ENCODE peak calls at places on chromosomes 6 and 20, in six cellular contexts. U is stimulated activated CD8-positive, alpha-beta memory T cell treated with anti-CD3 and anti-CD28 coated beads, Interleukin-15, amount 100 ng/mL, for 1 hour; S is NCI-H1417; Z is T follicular helper cell; Q is CD8-positive, alpha-beta memory T cell; X is activated CD4-positive, alpha-beta memory T cell treated with anti-CD3 and anti-CD28 coated beads for 36 hours. O is an unnamed sample.

GRCh38 chr6:110826236-110827129 is 11.2 kb upstream of the CDK19 start:
- DNase-seq in Q (no peak), U (no peak), S (no peak), Z (no peak), X (no peak), O (no peak)

GRCh38 chr6:11245406-11245990 is 13.0 kb upstream of the NEDD9 start:
- DNase-seq in Q (no peak), U (no peak), X (no peak), Z (no peak), S (peak; percentile 7), O (no peak)

GRCh38 chr6:24139639-24140038 is 13.6 kb downstream of the NRSN1 start:
- DNase-seq in Z (no peak), U (no peak), X (no peak), Q (no peak), S (no peak), O (no peak)

GRCh38 chr6:28758046-28758817 is 165.6 kb downstream of the TRIM27 start:
- DNase-seq in U (no peak), X (no peak), S (no peak), Q (no peak), Z (no peak), O (no peak)

GRCh38 chr6:89966250-89966588 is 72.0 kb downstream of the GJA10 start:
- DNase-seq in U (no peak), S (no peak), Q (no peak), X (no peak), Z (no peak), O (no peak)

GRCh38 chr6:155224031-155224451 is 39.8 kb upstream of the CLDN20 start:
- DNase-seq in X (peak; percentile 78), Q (no peak), S (no peak), Z (no peak), U (no peak), O (no peak)

GRCh38 chr20:49888341-49889244 is 26.7 kb downstream of the SPATA2 start:
- DNase-seq in Z (peak; percentile 33), X (peak; percentile 75), S (peak; percentile 71), Q (peak; percentile 36), U (peak; percentile 13), O (peak; percentile 13)

GRCh38 chr6:107458687-107459282 is 579 bp downstream of the PDSS2 start:
- DNase-seq in S (peak; percentile 79), X (peak; percentile 41), Q (peak; percentile 14), U (no peak), Z (peak; percentile 1), O (no peak)

GRCh38 chr6:154538664-154539235 is 28.3 kb upstream of the CNKSR3 start:
- DNase-seq in U (no peak), Z (no peak), S (no peak), Q (no peak), X (no peak), O (no peak)

GRCh38 chr6:20208687-20209378 is 3.4 kb downstream of the MBOAT1 start:
- DNase-seq in S (no peak), Z (no peak), X (peak; percentile 24), U (no peak), Q (no peak), O (no peak)

GRCh38 chr6:52074155-52074554 is 13.3 kb downstream of the PKHD1 start:
- DNase-seq in Z (no peak), Q (no peak), U (no peak), X (no peak), S (no peak), O (no peak)

GRCh38 chr6:112413805-112414204 is 66.7 kb downstream of the RFPL4B start:
- DNase-seq in Z (no peak), X (no peak), Q (no peak), S (no peak), U (no peak), O (no peak)

GRCh38 chr6:157748839-157749571 is 74.0 kb upstream of the SNX9 start:
- DNase-seq in S (no peak), U (no peak), X (no peak), Q (no peak), Z (no peak), O (no peak)

GRCh38 chr20:2942439-2942838 is 69.2 kb downstream of the PTPRA start:
- DNase-seq in S (no peak), X (no peak), Q (no peak), Z (no peak), U (no peak), O (no peak)

GRCh38 chr6:157224178-157224956 is 99.0 kb downstream of the TMEM242 start:
- DNase-seq in Z (no peak), X (no peak), S (no peak), Q (no peak), U (no peak), O (no peak)

GRCh38 chr6:11750682-11751081 is 27.9 kb downstream of the ADTRP start:
- DNase-seq in S (no peak), X (no peak), U (no peak), Q (no peak), Z (no peak), O (no peak)

GRCh38 chr6:125950293-125950692 is 6.3 kb upstream of the HINT3 start:
- DNase-seq in S (no peak), Q (no peak), U (no peak), X (peak; percentile 65), Z (no peak), O (no peak)

GRCh38 chr6:93176070-93176469 is 243.3 kb downstream of the EPHA7 start:
- DNase-seq in S (no peak), X (no peak), Q (no peak), U (no peak), Z (no peak), O (no peak)

GRCh38 chr20:11553603-11554002 is 364.1 kb upstream of the BTBD3 start:
- DNase-seq in S (peak; percentile 75), Z (no peak), Q (no peak), X (no peak), U (no peak), O (no peak)

GRCh38 chr6:25991785-25992412 is 29.3 kb downstream of the TRIM38 start:
- DNase-seq in S (peak; percentile 87), Z (peak; percentile 7), U (no peak), Q (peak; percentile 46), X (peak; percentile 64), O (peak; percentile 21)

GRCh38 chr6:84442241-84442640 is 214.8 kb upstream of the CEP162 start:
- DNase-seq in S (no peak), Q (no peak), Z (no peak), U (no peak), X (no peak), O (no peak)

GRCh38 chr6:163554663-163555062 is 140.1 kb downstream of the QKI start:
- DNase-seq in Z (peak; percentile 25), Q (peak; percentile 30), S (peak; percentile 62), X (peak; percentile 77), U (peak; percentile 15), O (peak; percentile 6)

GRCh38 chr20:11261533-11262000 is 587.8 kb upstream of the JAG1 start:
- DNase-seq in Z (no peak), U (no peak), X (no peak), Q (no peak), S (no peak), O (no peak)

GRCh38 chr20:5887386-5887785 is 62.9 kb downstream of the TRMT6 start:
- DNase-seq in U (no peak), S (peak; percentile 70), X (no peak), Q (no peak), Z (no peak), O (no peak)

GRCh38 chr6:31897612-31898199 is at the start of gene EHMT2:
- DNase-seq in S (peak; percentile 85), X (peak; percentile 91), U (peak; percentile 69), Q (peak; percentile 79), Z (peak; percentile 79), O (peak; percentile 61)

GRCh38 chr6:107361568-107362270 is 97.6 kb downstream of the PDSS2 start:
- DNase-seq in S (no peak), U (no peak), X (no peak), Q (no peak), Z (no peak), O (no peak)

GRCh38 chr6:89350281-89351037 is 2.1 kb downstream of the UBE2J1 start:
- DNase-seq in Q (no peak), U (no peak), S (no peak), Z (no peak), X (no peak), O (no peak)

GRCh38 chr6:107820571-107821261 is 3.4 kb downstream of the SCML4 start:
- DNase-seq in U (no peak), X (peak; percentile 45), S (peak; percentile 90), Z (no peak), Q (no peak), O (no peak)

GRCh38 chr6:79466222-79466834 is 70.9 kb downstream of the LCA5 start:
- DNase-seq in U (no peak), X (no peak), Z (no peak), S (peak; percentile 60), Q (no peak), O (no peak)

GRCh38 chr6:81568973-81569372 is 183.5 kb downstream of the TENT5A start:
- DNase-seq in Q (no peak), Z (no peak), S (no peak), U (no peak), X (no peak), O (no peak)

GRCh38 chr20:62704341-62704948 is 4.2 kb upstream of the NTSR1 start:
- DNase-seq in Q (no peak), U (no peak), X (no peak), S (peak; percentile 98), Z (no peak), O (no peak)

GRCh38 chr6:17725083-17725482 is 18.4 kb upstream of the NUP153 start:
- DNase-seq in X (no peak), S (peak; percentile 83), U (no peak), Z (no peak), Q (no peak), O (no peak)

GRCh38 chr6:3194535-3195376 is 32.7 kb downstream of the TUBB2B start:
- DNase-seq in U (no peak), Z (no peak), S (peak; percentile 81), X (peak; percentile 51), Q (no peak), O (no peak)

GRCh38 chr20:37929366-37930014 is 26.6 kb downstream of the VSTM2L start:
- DNase-seq in Z (no peak), Q (no peak), X (no peak), S (no peak), U (no peak), O (no peak)

GRCh38 chr20:2143594-2143993 is 42.0 kb downstream of the STK35 start:
- DNase-seq in U (no peak), S (no peak), Q (no peak), X (no peak), Z (no peak), O (no peak)

GRCh38 chr6:27617046-27617687 is 144.3 kb upstream of the ZNF184 start:
- DNase-seq in S (peak; percentile 46), X (no peak), Q (no peak), U (no peak), Z (no peak), O (no peak)

GRCh38 chr20:8315639-8316573 is 183.8 kb downstream of the PLCB1 start:
- DNase-seq in S (no peak), Q (no peak), X (no peak), Z (no peak), U (no peak), O (no peak)

GRCh38 chr6:137705166-137706064 is 161.6 kb upstream of the TNFAIP3 start:
- DNase-seq in Q (peak; percentile 62), U (peak; percentile 61), X (peak; percentile 85), S (peak; percentile 65), Z (peak; percentile 59), O (peak; percentile 48)

O was measured in stimulated activated CD4-positive, alpha-beta T cell treated with anti-CD3 and anti-CD28 coated beads, TNF-alpha, amount 100 ng/mL, for 1 hour.